ENCODE peak calls at places on chromosome 11, in eight cellular contexts. B is activated CD4-positive, alpha-beta T cell treated with anti-CD3 and anti-CD28 coated beads, Interleukin-2, amount 50 U/mL, for 1 hour; D is naive thymus-derived CD8-positive, alpha-beta T cell; G is KBM-7; I is NCI-H2171 treated with DMSO at 0.1 percent for 48 hours; K is pancreas; W is GM04504; S is Calu3. Q is an unnamed sample.

GRCh38 chr11:64725601-64726139 is 2.7 kb upstream of the NRXN2 start:
- DNase-seq in D (no peak), G (no peak), S (no peak), W (no peak), K (no peak), I (no peak), B (no peak), Q (no peak)

GRCh38 chr11:16881766-16882165 is 132.4 kb downstream of the PLEKHA7 start:
- DNase-seq in D (no peak), S (peak), W (no peak), B (no peak), K (no peak), I (no peak), G (no peak), Q (no peak)

GRCh38 chr11:3122775-3123201 is 42.3 kb downstream of the OSBPL5 start:
- DNase-seq in D (no peak), W (no peak), K (no peak), B (no peak), G (no peak), S (no peak), I (no peak), Q (peak)

GRCh38 chr11:131955901-131956300 is 585.5 kb downstream of the NTM start:
- DNase-seq in S (no peak), W (no peak), K (no peak), B (no peak), I (no peak), G (no peak), D (no peak), Q (no peak)

GRCh38 chr11:68677432-68677831 is 6.9 kb upstream of the GAL start:
- DNase-seq in B (no peak), K (peak), W (peak), D (no peak), S (peak), I (no peak), G (no peak), Q (peak)

GRCh38 chr11:111407652-111408051 is 28.6 kb upstream of the POU2AF1 start:
- DNase-seq in B (no peak), S (no peak), G (no peak), D (no peak), W (no peak), K (no peak), I (no peak), Q (no peak)

GRCh38 chr11:47177229-47177845 is 658 bp upstream of the ARFGAP2 start:
- DNase-seq in G (peak), D (peak), S (peak), I (peak), W (peak), K (peak), B (peak), Q (no peak)

GRCh38 chr11:59769086-59769485 is 13.9 kb downstream of the STX3 start:
- DNase-seq in G (no peak), D (no peak), K (no peak), B (no peak), I (no peak), W (no peak), S (no peak), Q (no peak)

GRCh38 chr11:13216019-13217006 is 61.3 kb upstream of the BMAL1 start:
- DNase-seq in I (no peak), K (no peak), S (peak), D (no peak), B (no peak), W (peak), G (no peak), Q (peak)

GRCh38 chr11:99614353-99614752 is 593.6 kb downstream of the CNTN5 start:
- DNase-seq in S (no peak), I (no peak), K (no peak), G (no peak), W (no peak), B (no peak), D (no peak), Q (no peak)

GRCh38 chr11:72971611-72972010 is 157.4 kb downstream of the ATG16L2 start:
- DNase-seq in W (no peak), B (no peak), G (no peak), D (no peak), K (no peak), S (no peak), I (no peak), Q (no peak)

GRCh38 chr11:129143335-129143734 is 48.8 kb downstream of the ARHGAP32 start:
- DNase-seq in K (peak), D (no peak), G (no peak), W (peak), I (no peak), B (no peak), S (peak), Q (peak)

GRCh38 chr11:100831929-100832480 is 144.9 kb downstream of the ARHGAP42 start:
- DNase-seq in S (no peak), K (no peak), D (no peak), W (no peak), G (no peak), I (peak), B (no peak), Q (no peak)

GRCh38 chr11:12724301-12725046 is 50.3 kb downstream of the TEAD1 start:
- DNase-seq in K (peak), B (no peak), W (peak), D (no peak), I (peak), S (peak), G (peak), Q (peak)

GRCh38 chr11:123584737-123585136 is 69.7 kb downstream of the SCN3B start:
- DNase-seq in G (no peak), I (no peak), B (no peak), K (no peak), D (no peak), S (no peak), W (no peak), Q (no peak)

GRCh38 chr11:125331357-125331756 is 164.7 kb downstream of the FEZ1 start:
- DNase-seq in K (no peak), W (no peak), I (no peak), D (no peak), G (no peak), S (no peak), B (no peak), Q (no peak)

GRCh38 chr11:133712235-133712634 is 133.1 kb downstream of the SPATA19 start:
- DNase-seq in B (no peak), W (no peak), I (no peak), D (no peak), G (no peak), K (no peak), S (no peak), Q (no peak)

GRCh38 chr11:16813141-16813540 is 74.7 kb downstream of the C11orf58 start:
- DNase-seq in S (no peak), I (no peak), D (no peak), K (no peak), B (no peak), W (no peak), G (no peak), Q (no peak)

GRCh38 chr11:32333335-32333991 is 101.9 kb downstream of the WT1 start:
- DNase-seq in B (peak), K (peak), S (peak), W (peak), G (no peak), I (no peak), D (no peak), Q (no peak)

GRCh38 chr11:69731110-69731509 is 27.3 kb upstream of the FGF19 start:
- DNase-seq in K (no peak), I (no peak), W (no peak), G (no peak), D (no peak), S (no peak), B (no peak), Q (peak)

GRCh38 chr11:24886880-24887619 is 390.2 kb downstream of the LUZP2 start:
- DNase-seq in K (peak), I (no peak), D (no peak), G (no peak), W (no peak), B (no peak), S (no peak), Q (no peak)

GRCh38 chr11:104582431-104582830 is 315.8 kb downstream of the CASP12 start:
- DNase-seq in S (no peak), D (no peak), K (no peak), I (no peak), W (no peak), G (no peak), B (no peak), Q (no peak)

GRCh38 chr11:70111269-70112016 is 33.3 kb downstream of the ANO1 start:
- DNase-seq in K (peak), S (peak), B (no peak), W (no peak), D (no peak), I (no peak), G (peak), Q (no peak)

GRCh38 chr11:68440254-68440653 is 20.3 kb upstream of the PPP6R3 start:
- DNase-seq in K (no peak), W (no peak), D (no peak), I (no peak), S (no peak), B (no peak), G (no peak), Q (no peak)

GRCh38 chr11:10329935-10330334 is 25.1 kb downstream of the ADM start:
- DNase-seq in B (no peak), W (peak), I (no peak), K (no peak), S (no peak), G (no peak), D (no peak), Q (no peak)

GRCh38 chr11:79691445-79691844 is 250.6 kb upstream of the TENM4 start:
- DNase-seq in I (peak), K (no peak), D (no peak), G (no peak), W (no peak), S (no peak), B (no peak), Q (no peak)

GRCh38 chr11:112613051-112613972 is 347.9 kb upstream of the NCAM1 start:
- DNase-seq in S (peak), I (peak), W (peak), K (peak), B (no peak), D (no peak), G (no peak), Q (peak)

GRCh38 chr11:128239224-128239790 is 348.1 kb downstream of the ETS1 start:
- DNase-seq in I (no peak), D (no peak), S (no peak), B (no peak), W (no peak), K (no peak), G (no peak), Q (no peak)

GRCh38 chr11:76579047-76579751 is 91.3 kb downstream of the LRRC32 start:
- DNase-seq in W (no peak), K (no peak), B (no peak), S (no peak), I (no peak), G (no peak), D (no peak), Q (no peak)

GRCh38 chr11:32210601-32211000 is 119.7 kb downstream of the RCN1 start:
- DNase-seq in B (no peak), K (no peak), W (peak), D (no peak), I (no peak), G (no peak), S (no peak), Q (no peak)

GRCh38 chr11:125929445-125930075 is 16.3 kb upstream of the VSIG10L2 start:
- DNase-seq in G (no peak), K (no peak), W (no peak), D (no peak), I (no peak), S (no peak), B (no peak), Q (no peak)

GRCh38 chr11:69541501-69542313 is 60.2 kb downstream of the LINC01488 start:
- DNase-seq in B (no peak), K (no peak), D (no peak), S (peak), W (peak), G (no peak), I (peak), Q (no peak)

GRCh38 chr11:78313898-78314297 is 103.7 kb downstream of the GAB2 start:
- DNase-seq in W (no peak), B (no peak), I (no peak), S (no peak), G (peak), D (no peak), K (no peak), Q (no peak)

GRCh38 chr11:44268807-44269080 is 41.2 kb downstream of the ALX4 start:
- DNase-seq in G (no peak), D (no peak), S (no peak), K (no peak), B (no peak), I (no peak), W (no peak), Q (no peak)

GRCh38 chr11:22680628-22681027 is 14.2 kb downstream of the GAS2 start:
- DNase-seq in D (no peak), B (no peak), S (no peak), K (peak), G (no peak), I (no peak), W (no peak), Q (no peak)